ENCODE peak calls at places on chromosomes 2 and 18, in four cellular contexts. M is omental fat pad, F is BJ, I is tibial nerve. C is an unnamed sample.

GRCh38 chr2:11004206-11004605 is 92.5 kb downstream of the KCNF1 start:
- DNase-seq in M (no peak), F (no peak), I (no peak), C (no peak)

GRCh38 chr2:41294331-41294730 is 753.5 kb upstream of the PKDCC start:
- DNase-seq in M (no peak), F (no peak), I (no peak), C (no peak)

GRCh38 chr2:162926501-162926900 is 87.9 kb upstream of the KCNH7 start:
- DNase-seq in M (no peak), F (no peak), I (no peak), C (no peak)

GRCh38 chr2:45813003-45813601 is 161.6 kb downstream of the PRKCE start:
- DNase-seq in M (no peak), F (peak), I (peak), C (no peak)

GRCh38 chr18:79506191-79507075 is 110.7 kb downstream of the NFATC1 start:
- DNase-seq in M (peak), F (no peak), I (peak), C (no peak)

GRCh38 chr2:144832048-144832447 is 312.1 kb upstream of the ZEB2 start:
- DNase-seq in M (no peak), F (no peak), I (no peak), C (no peak)

GRCh38 chr18:21262979-21263378 is 20.9 kb downstream of the GREB1L start:
- DNase-seq in M (no peak), F (no peak), I (no peak), C (no peak)

GRCh38 chr2:240469239-240469636 is 33.8 kb downstream of the GPC1 start:
- DNase-seq in M (no peak), F (no peak), I (no peak), C (no peak)

GRCh38 chr2:108587621-108588020 is 53.4 kb downstream of the LIMS1 start:
- DNase-seq in M (no peak), F (no peak), I (no peak), C (no peak)

GRCh38 chr2:239834143-239834542 is 191.0 kb downstream of the NDUFA10 start:
- DNase-seq in M (no peak), F (no peak), I (no peak), C (no peak)

GRCh38 chr2:159035790-159036411 is 67.5 kb downstream of the TANC1 start:
- DNase-seq in M (no peak), F (no peak), I (no peak), C (no peak)

GRCh38 chr2:235688511-235689426 is 194.9 kb downstream of the AGAP1 start:
- DNase-seq in M (no peak), F (no peak), I (no peak), C (no peak)

GRCh38 chr18:59470627-59471121 is 111.6 kb upstream of the LMAN1 start:
- DNase-seq in M (no peak), F (no peak), I (no peak), C (no peak)

GRCh38 chr2:219252900-219253752 is at the start of gene TUBA4B:
- DNase-seq in M (no peak), F (no peak), I (no peak), C (no peak)

GRCh38 chr2:177604291-177605065 is 211.9 kb downstream of the AGPS start:
- DNase-seq in M (no peak), F (peak), I (peak), C (peak)

GRCh38 chr2:127175406-127175805 is 44.7 kb downstream of the CYP27C1 start:
- DNase-seq in M (peak), F (no peak), I (peak), C (no peak)

GRCh38 chr2:15591692-15592463 is at the start of gene DDX1:
- DNase-seq in M (peak), F (peak), I (peak), C (peak)

GRCh38 chr2:173740639-173741038 is 224.5 kb downstream of the SP3 start:
- DNase-seq in M (no peak), F (no peak), I (no peak), C (no peak)

GRCh38 chr2:107727318-107727717 is 99.4 kb upstream of the RGPD4 start:
- DNase-seq in M (no peak), F (no peak), I (no peak), C (no peak)

GRCh38 chr18:12883003-12883683 is 894 bp downstream of the PTPN2 start:
- DNase-seq in M (no peak), F (no peak), I (no peak), C (no peak)

GRCh38 chr2:36394804-36395203 is 39.2 kb downstream of the CRIM1 start:
- DNase-seq in M (no peak), F (no peak), I (no peak), C (no peak)

GRCh38 chr18:24726727-24727539 is 266.5 kb downstream of the HRH4 start:
- DNase-seq in M (no peak), F (no peak), I (peak), C (peak)

GRCh38 chr18:40413160-40413559 is 1541.9 kb upstream of the PIK3C3 start:
- DNase-seq in M (no peak), F (no peak), I (no peak), C (no peak)

GRCh38 chr2:25821225-25822056 is 56.8 kb downstream of the ASXL2 start:
- DNase-seq in M (no peak), F (no peak), I (no peak), C (no peak)

GRCh38 chr2:162244559-162245031 is 1.4 kb upstream of the FAP start:
- DNase-seq in M (no peak), F (peak), I (no peak), C (peak)

GRCh38 chr2:239307221-239307569 is 93.6 kb downstream of the HDAC4 start:
- DNase-seq in M (no peak), F (no peak), I (no peak), C (no peak)

GRCh38 chr2:54979645-54980044 is 70.6 kb downstream of the RTN4 start:
- DNase-seq in M (no peak), F (no peak), I (no peak), C (no peak)

GRCh38 chr18:8673276-8674209 is 31.8 kb upstream of the MTCL1 start:
- DNase-seq in M (no peak), F (no peak), I (no peak), C (no peak)

GRCh38 chr2:46979611-46980010 is 64.0 kb upstream of the MCFD2 start:
- DNase-seq in M (no peak), F (no peak), I (no peak), C (no peak)